ENCODE peak calls at places on chromosome 11, in four cellular contexts. K is H1; M is CD8-positive, alpha-beta T cell; C is small intestine. N is an unnamed sample. For H3K27me3, the result is how much of the 10 kb centered on the place peaks cover.

GRCh38 chr11:27485930-27486773 is 13.6 kb upstream of the LGR4 start:
- DNase-seq in M (no peak), K (no peak), C (peak), N (no peak)

GRCh38 chr11:10414659-10415058 is 40.4 kb upstream of the AMPD3 start:
- DNase-seq in C (no peak), K (no peak), M (no peak), N (peak)

GRCh38 chr11:69173326-69173725 is 17.6 kb downstream of the SMIM38 start:
- DNase-seq in K (no peak), M (no peak), C (no peak), N (no peak)

GRCh38 chr11:36672815-36673450 is 74.9 kb upstream of the RAG2 start:
- DNase-seq in M (no peak), K (no peak), C (peak), N (no peak)

GRCh38 chr11:76606102-76606793 is 64.3 kb downstream of the LRRC32 start:
- DNase-seq in K (no peak), C (no peak), M (peak), N (no peak)

GRCh38 chr11:78801161-78801884 is 226.7 kb upstream of the NARS2 start:
- DNase-seq in K (no peak), C (peak), M (no peak), N (peak)

GRCh38 chr11:69253028-69253427 is 40.9 kb upstream of the MYEOV start:
- DNase-seq in M (no peak), C (no peak), K (no peak), N (peak)

GRCh38 chr11:106304274-106304673 is 226.8 kb downstream of the AASDHPPT start:
- DNase-seq in M (no peak), C (no peak), K (no peak), N (no peak)

GRCh38 chr11:35126000-35126878 is 12.7 kb upstream of the CD44 start:
- DNase-seq in K (no peak), M (no peak), C (no peak), N (no peak)

GRCh38 chr11:62400760-62401159 is 18.1 kb upstream of the SCGB1A1 start:
- DNase-seq in C (peak), M (no peak), K (no peak), N (peak)

GRCh38 chr11:16184588-16184987 is 171.8 kb downstream of the SOX6 start:
- DNase-seq in C (peak), K (no peak), M (no peak), N (peak)

GRCh38 chr11:108697872-108698473 is 33.1 kb downstream of the DDX10 start:
- DNase-seq in C (peak), K (no peak), M (no peak), N (peak)

GRCh38 chr11:61718613-61719302 is 33.7 kb upstream of the MYRF start:
- DNase-seq in C (no peak), M (no peak), K (no peak), N (no peak)

GRCh38 chr11:14336507-14337503 is 22.2 kb downstream of the RRAS2 start:
- DNase-seq in M (no peak), K (no peak), C (no peak), N (peak)

GRCh38 chr11:10387209-10388083 is 67.6 kb upstream of the AMPD3 start:
- DNase-seq in C (no peak), M (peak), K (no peak), N (peak)

GRCh38 chr11:65814131-65814959 is 19.4 kb upstream of the SNX32 start:
- DNase-seq in M (no peak), C (no peak), K (no peak), N (no peak)

GRCh38 chr11:126544311-126545056 is 189.0 kb downstream of the ST3GAL4 start:
- DNase-seq in C (no peak), K (no peak), M (no peak), N (peak)

GRCh38 chr11:134524876-134525845 is 113.1 kb upstream of the B3GAT1 start:
- DNase-seq in K (no peak), C (no peak), M (no peak), N (no peak)

GRCh38 chr11:86719781-86720463 is 47.5 kb upstream of the ME3 start:
- DNase-seq in C (no peak), M (no peak), K (no peak), N (peak)

GRCh38 chr11:13276454-13276851 is 1.1 kb upstream of the BMAL1 start:
- DNase-seq in K (no peak), C (no peak), M (no peak), N (no peak)

GRCh38 chr11:64771861-64772260 is 6.5 kb downstream of the SF1 start:
- DNase-seq in M (no peak), K (no peak), C (no peak), N (no peak)

GRCh38 chr11:390175-390574 is 3.8 kb upstream of the PKP3 start:
- DNase-seq in M (no peak), K (no peak), C (peak), N (no peak)

GRCh38 chr11:95501761-95502266 is 270.8 kb upstream of the SESN3 start:
- DNase-seq in K (no peak), M (no peak), C (no peak), N (no peak)
- H3K4me3 ChIP-seq in K (no peak), M (no peak), C (no peak), N (no peak)

GRCh38 chr11:121344824-121345223 is 52.3 kb downstream of the SC5D start:
- DNase-seq in C (peak), K (no peak), M (no peak), N (no peak)
- H3K27me3 ChIP-seq in C (under half), K (under half), M (under half), N (under half)

GRCh38 chr11:121931748-121932352 is 184.2 kb downstream of the BLID start:
- DNase-seq in M (no peak), C (no peak), K (no peak), N (no peak)

GRCh38 chr11:121929581-121929980 is 186.4 kb downstream of the BLID start:
- DNase-seq in C (no peak), K (no peak), M (no peak), N (peak)

GRCh38 chr11:121928597-121929580 is 187.1 kb downstream of the BLID start:
- DNase-seq in K (no peak), C (no peak), M (no peak), N (no peak)

GRCh38 chr11:121931121-121931520 is 184.9 kb downstream of the BLID start:
- DNase-seq in M (no peak), C (no peak), K (no peak), N (no peak)

DNA sequence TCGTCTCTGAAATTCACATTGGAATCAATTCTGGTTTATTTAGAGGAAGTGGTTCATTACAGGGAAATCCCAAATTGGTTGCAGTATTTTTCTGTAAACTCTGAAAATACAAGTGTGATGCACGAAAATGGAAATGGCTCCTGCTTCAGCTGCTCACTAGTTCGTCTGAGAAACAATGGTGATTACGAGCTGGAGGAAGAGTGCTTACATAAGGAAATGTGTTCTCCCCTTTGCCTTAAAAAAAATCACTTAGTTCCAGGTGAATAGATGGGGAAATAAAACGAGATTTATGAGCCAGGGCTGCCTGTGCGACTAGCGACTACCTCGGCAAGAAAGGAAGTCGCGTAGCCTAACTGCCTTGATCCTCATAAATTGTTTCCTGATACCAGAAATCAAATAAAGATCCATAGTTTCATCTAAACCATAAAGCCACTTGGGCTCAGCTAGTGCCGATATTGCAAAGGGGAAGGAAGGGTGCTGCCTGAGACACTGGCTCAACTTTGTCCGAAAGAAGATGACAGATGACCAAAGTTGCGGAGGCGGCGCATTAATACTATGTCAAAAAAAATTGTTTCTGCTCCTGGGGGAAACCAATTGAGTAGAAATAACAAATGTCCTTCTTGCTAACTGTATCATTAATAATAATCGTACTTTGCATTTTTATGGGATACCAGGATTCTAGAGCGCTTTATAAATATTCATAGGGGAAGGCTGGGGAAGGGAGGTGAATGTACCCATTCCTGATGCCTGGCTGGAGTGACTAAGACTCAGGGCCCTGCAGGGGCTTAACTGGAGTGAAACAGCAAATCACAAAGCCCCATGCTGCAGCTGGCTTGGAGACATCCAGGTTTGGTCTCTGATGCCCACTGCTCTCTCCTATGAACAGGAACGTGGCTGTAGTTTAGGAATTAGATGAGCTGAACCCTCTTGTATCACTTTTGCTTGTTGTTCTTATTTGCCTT is 185.7 kb downstream of the BLID start:
- DNase-seq in M (no peak), C (no peak), K (no peak), N (no peak)
- H3K4me3 ChIP-seq in M (no peak), C (no peak), K (peak), N (no peak)

GRCh38 chr11:2590131-2590950 is 109.5 kb downstream of the KCNQ1OT1 start:
- DNase-seq in K (no peak), C (no peak), M (no peak), N (no peak)
- H3K27me3 ChIP-seq in K (under half), C (under half), M (under half), N (under half)

GRCh38 chr11:73313652-73314051 is 5.6 kb downstream of the ARHGEF17 start:
- DNase-seq in C (no peak), M (no peak), K (no peak), N (no peak)
- H3K4me3 ChIP-seq in C (no peak), M (no peak), K (no peak), N (no peak)

DNA sequence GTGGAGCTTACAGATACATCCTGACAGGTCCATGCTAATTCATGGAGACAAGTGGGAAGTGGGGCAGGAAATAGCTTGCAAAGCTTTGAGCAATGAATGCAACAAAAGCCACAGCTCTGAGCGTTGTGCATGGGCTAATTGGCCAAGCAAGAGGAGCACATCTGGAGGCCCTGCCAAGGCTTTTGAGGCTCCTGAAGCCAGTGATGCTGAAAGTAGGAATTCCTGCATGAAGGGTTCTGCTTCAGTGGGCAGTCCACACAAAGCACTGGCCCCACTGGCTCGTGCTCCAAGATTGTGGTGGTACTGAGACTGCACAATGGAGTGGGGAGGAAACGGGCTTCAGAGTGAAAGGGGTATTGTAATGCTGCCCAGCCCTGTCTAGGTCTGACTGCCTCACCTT is 103.8 kb upstream of the CSNK2A3 start:
- DNase-seq in K (no peak), M (no peak), C (no peak), N (no peak)
- H3K27me3 ChIP-seq in K (under half), M (under half), C (under half), N (under half)

N was measured in MG63.